ENCODE peak calls at places on chromosomes 12 and 14, in six cellular contexts. F, M, L, X, J and K are unnamed samples.

GRCh38 chr12:52333321-52333720 is 12.1 kb upstream of the KRT83 start:
- DNase-seq in F (no peak), M (no peak), L (no peak), X (no peak), J (no peak), K (no peak)

GRCh38 chr12:95208678-95209077 is 8.6 kb downstream of the FGD6 start:
- DNase-seq in F (no peak), M (no peak), L (no peak), X (no peak), J (no peak), K (no peak)

GRCh38 chr12:23504043-23504442 is 445.4 kb downstream of the SOX5 start:
- DNase-seq in F (no peak), M (no peak), L (no peak), X (no peak), J (peak; percentile 31), K (no peak)

GRCh38 chr12:54566792-54567191 is 17.4 kb downstream of the PDE1B start:
- DNase-seq in F (no peak), M (no peak), L (no peak), X (no peak), J (no peak), K (no peak)

GRCh38 chr12:80156306-80156705 is 57.0 kb downstream of the OTOGL start:
- DNase-seq in F (no peak), M (no peak), L (no peak), X (no peak), J (no peak), K (no peak)

GRCh38 chr12:98532687-98533304 is 17.4 kb downstream of the TMPO start:
- DNase-seq in F (peak; percentile 42), M (peak; percentile 60), L (peak; percentile 59), X (no peak), J (peak; percentile 48), K (no peak)

GRCh38 chr12:88052686-88053085 is 23.5 kb upstream of the C12orf50 start:
- DNase-seq in F (peak; percentile 16), M (peak; percentile 27), L (peak; percentile 30), X (no peak), J (peak; percentile 27), K (no peak)

GRCh38 chr12:51361419-51362016 is 15.0 kb upstream of the CELA1 start:
- DNase-seq in F (no peak), M (no peak), L (no peak), X (no peak), J (peak; percentile 35), K (no peak)

GRCh38 chr12:103505371-103506236 is 9.8 kb upstream of the C12orf42 start:
- DNase-seq in F (no peak), M (no peak), L (no peak), X (peak; percentile 98), J (no peak), K (no peak)

GRCh38 chr12:55974308-55974724 is 438 bp downstream of the RAB5B start:
- DNase-seq in F (peak; percentile 38), M (no peak), L (peak; percentile 31), X (no peak), J (peak; percentile 65), K (no peak)

GRCh38 chr12:73390256-73390655 is 1118.1 kb downstream of the TRHDE start:
- DNase-seq in F (no peak), M (no peak), L (no peak), X (no peak), J (no peak), K (no peak)

GRCh38 chr12:12608557-12608957 is 3.1 kb upstream of the CREBL2 start:
- DNase-seq in F (no peak), M (no peak), L (peak; percentile 25), X (peak; percentile 57), J (no peak), K (no peak)

GRCh38 chr12:93925585-93925984 is 222.8 kb upstream of the PLXNC1 start:
- DNase-seq in F (no peak), M (no peak), L (no peak), X (no peak), J (no peak), K (no peak)

GRCh38 chr12:132188451-132189298 is 44.4 kb downstream of the NOC4L start:
- DNase-seq in F (no peak), M (no peak), L (no peak), X (no peak), J (no peak), K (no peak)

GRCh38 chr12:607541-608001 is 55.7 kb downstream of the NINJ2 start:
- DNase-seq in F (no peak), M (no peak), L (no peak), X (no peak), J (no peak), K (no peak)

GRCh38 chr12:30687265-30687986 is 8.2 kb downstream of the IPO8 start:
- DNase-seq in F (no peak), M (no peak), L (peak; percentile 8), X (no peak), J (no peak), K (no peak)

GRCh38 chr12:52727037-52727436 is 23.7 kb upstream of the KRT77 start:
- DNase-seq in F (no peak), M (no peak), L (no peak), X (no peak), J (no peak), K (no peak)

GRCh38 chr14:89292579-89293348 is 124.3 kb downstream of the FOXN3 start:
- DNase-seq in F (no peak), M (no peak), L (peak; percentile 5), X (no peak), J (no peak), K (no peak)

GRCh38 chr12:124994435-124994975 is 1.1 kb downstream of the BRI3BP start:
- DNase-seq in F (no peak), M (no peak), L (no peak), X (no peak), J (no peak), K (no peak)

GRCh38 chr14:73753887-73754880 is 40.0 kb upstream of the PNMA1 start:
- DNase-seq in F (no peak), M (no peak), L (no peak), X (peak; percentile 61), J (no peak), K (no peak)

GRCh38 chr12:1605129-1606020 is 11.0 kb upstream of the FBXL14 start:
- DNase-seq in F (peak; percentile 80), M (peak; percentile 78), L (peak; percentile 70), X (no peak), J (peak; percentile 56), K (peak; percentile 69)

GRCh38 chr14:100317897-100318808 is 5.0 kb upstream of the SLC25A47 start:
- DNase-seq in F (peak; percentile 36), M (peak; percentile 35), L (no peak), X (no peak), J (peak; percentile 78), K (peak; percentile 44)

GRCh38 chr12:14893471-14894250 is 8.0 kb upstream of the MGP start:
- DNase-seq in F (no peak), M (no peak), L (no peak), X (no peak), J (no peak), K (no peak)

GRCh38 chr12:23895792-23896218 is 53.7 kb downstream of the SOX5 start:
- DNase-seq in F (peak; percentile 93), M (no peak), L (no peak), X (no peak), J (no peak), K (peak; percentile 50)

GRCh38 chr14:99628832-99629618 is 15.9 kb upstream of the HHIPL1 start:
- DNase-seq in F (peak; percentile 42), M (peak; percentile 61), L (peak; percentile 18), X (no peak), J (peak; percentile 79), K (peak; percentile 43)

GRCh38 chr12:129570796-129571400 is 332.9 kb downstream of the TMEM132D start:
- DNase-seq in F (no peak), M (no peak), L (no peak), X (no peak), J (no peak), K (no peak)

GRCh38 chr12:5715076-5715475 is 230.0 kb downstream of the ANO2 start:
- DNase-seq in F (no peak), M (no peak), L (peak; percentile 6), X (no peak), J (no peak), K (no peak)

GRCh38 chr12:121579190-121579791 is 1.5 kb downstream of the KDM2B start:
- DNase-seq in F (no peak), M (no peak), L (no peak), X (no peak), J (peak; percentile 67), K (peak; percentile 59)

GRCh38 chr12:121579981-121580868 is 598 bp downstream of the KDM2B start:
- DNase-seq in F (no peak), M (no peak), L (peak; percentile 34), X (no peak), J (peak; percentile 84), K (peak; percentile 83)

GRCh38 chr12:121582583-121583333 is 1.9 kb upstream of the KDM2B start:
- DNase-seq in F (peak; percentile 96), M (no peak), L (peak; percentile 86), X (no peak), J (peak; percentile 28), K (peak; percentile 71)

GRCh38 chr12:121580959-121581680 is at the start of gene KDM2B:
- DNase-seq in F (no peak), M (no peak), L (peak; percentile 63), X (no peak), J (peak; percentile 48), K (no peak)

DNA sequence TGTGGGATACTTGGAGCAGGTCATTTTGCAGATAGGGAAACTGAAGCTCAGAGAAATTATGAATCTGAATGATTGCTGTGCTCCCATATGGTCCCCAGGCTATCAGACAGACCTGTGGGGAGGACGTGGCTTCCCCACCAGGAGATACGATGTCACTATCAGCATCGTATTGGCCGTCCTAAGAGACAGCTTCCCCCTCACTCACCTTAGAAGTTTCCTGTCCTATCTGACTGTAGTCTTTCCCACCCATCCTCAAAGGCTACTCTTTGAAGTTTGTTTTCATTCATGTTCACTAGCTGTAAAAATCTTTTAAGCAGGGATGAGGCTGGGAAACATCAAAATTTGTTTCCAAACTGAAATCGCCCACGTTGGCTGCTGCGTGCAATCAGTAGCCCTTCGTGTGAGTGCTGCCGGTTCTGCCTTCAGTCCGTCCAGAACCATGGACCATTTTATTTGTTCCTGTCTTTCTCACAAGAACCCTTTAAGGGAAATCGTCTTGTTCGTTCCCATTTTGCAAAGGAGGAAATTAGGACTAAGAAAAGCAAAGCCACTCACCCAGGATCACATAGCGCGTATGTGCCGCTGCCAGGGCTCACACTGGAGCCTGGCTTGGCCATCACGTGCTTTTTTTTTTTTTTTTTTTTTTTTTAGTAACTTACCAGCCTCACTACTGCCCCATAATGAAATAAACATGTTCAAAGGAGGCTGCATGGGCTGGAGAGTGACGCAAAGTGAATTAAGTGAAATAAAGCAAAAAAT is 1.0 kb upstream of the KDM2B start:
- DNase-seq in F (no peak), M (no peak), L (no peak), X (no peak), J (peak; percentile 64), K (no peak)
- TF ChIP-seq YY1 in F (no peak), M (no peak), L (no peak), X (no peak), J (no peak), K (no peak)

GRCh38 chr12:85740190-85740589 is 96.0 kb downstream of the RASSF9 start:
- DNase-seq in F (no peak), M (no peak), L (no peak), X (no peak), J (no peak), K (no peak)
- TF ChIP-seq YY1 in F (no peak), M (no peak), L (no peak), X (no peak), J (no peak), K (no peak)

GRCh38 chr12:105993766-105994165 is 145.0 kb downstream of the NUAK1 start:
- DNase-seq in F (no peak), M (no peak), L (no peak), X (no peak), J (no peak), K (no peak)
- TF ChIP-seq YY1 in F (no peak), M (no peak), L (no peak), X (no peak), J (no peak), K (no peak)

GRCh38 chr14:69917287-69917686 is 38.1 kb downstream of the SMOC1 start:
- DNase-seq in F (no peak), M (no peak), L (peak; percentile 18), X (no peak), J (no peak), K (no peak)
- TF ChIP-seq YY1 in F (no peak), M (no peak), L (no peak), X (no peak), J (no peak), K (no peak)